ENCODE peak calls at places on chromosomes 11 and 22, in six cellular contexts. W is endothelial cell of umbilical vein, G is spleen, P is GM12878, V is right lobe of liver, H is adrenal gland. F is an unnamed sample.

GRCh38 chr11:65501005-65501529 is 2.2 kb downstream of the MALAT1 start:
- DNase-seq in V (no peak), H (no peak), G (no peak), W (no peak), P (no peak), F (no peak)

GRCh38 chr22:39431821-39432251 is 25.0 kb upstream of the MGAT3 start:
- DNase-seq in V (no peak), P (no peak), H (peak), G (peak), W (peak), F (no peak)

GRCh38 chr11:41119484-41119883 is 340.0 kb downstream of the LRRC4C start:
- DNase-seq in H (peak), G (no peak), V (no peak), W (no peak), P (no peak), F (no peak)

GRCh38 chr11:122556605-122557004 is 98.9 kb upstream of the UBASH3B start:
- DNase-seq in P (no peak), G (peak), V (no peak), H (no peak), W (no peak), F (peak)

GRCh38 chr11:304915-305833 is 2.4 kb upstream of the IFITM2 start:
- DNase-seq in V (peak), W (peak), H (peak), G (peak), P (no peak), F (peak)

GRCh38 chr22:41799486-41800347 is 762 bp upstream of the CCDC134 start:
- DNase-seq in P (no peak), V (peak), H (peak), W (no peak), G (peak), F (peak)

GRCh38 chr11:69280451-69280850 is 13.5 kb upstream of the MYEOV start:
- DNase-seq in G (no peak), H (no peak), W (no peak), V (no peak), P (no peak), F (no peak)

GRCh38 chr11:62370743-62371440 is 33.6 kb downstream of the ASRGL1 start:
- DNase-seq in G (peak), W (no peak), H (no peak), V (no peak), P (no peak), F (peak)

GRCh38 chr22:35349704-35350538 is 31.0 kb upstream of the HMOX1 start:
- DNase-seq in W (no peak), H (peak), G (peak), V (peak), P (no peak), F (peak)

GRCh38 chr11:14149683-14150082 is 187.2 kb downstream of the SPON1 start:
- DNase-seq in V (no peak), G (no peak), P (no peak), H (no peak), W (no peak), F (no peak)

GRCh38 chr11:18956630-18957029 is 17.4 kb upstream of the MRGPRX1 start:
- DNase-seq in P (no peak), V (no peak), H (no peak), W (no peak), G (no peak), F (no peak)

GRCh38 chr11:71991494-71991893 is 7.2 kb upstream of the IL18BP start:
- DNase-seq in H (no peak), P (peak), G (no peak), W (no peak), V (peak), F (no peak)

GRCh38 chr11:16047073-16047472 is 309.3 kb downstream of the SOX6 start:
- DNase-seq in H (no peak), W (peak), P (no peak), G (no peak), V (no peak), F (no peak)

GRCh38 chr22:44438056-44438455 is 60.0 kb downstream of the RTL6 start:
- DNase-seq in V (peak), P (no peak), G (no peak), H (no peak), W (no peak), F (no peak)

GRCh38 chr11:63445720-63446119 is 45.2 kb downstream of the PLAAT5 start:
- DNase-seq in V (no peak), W (no peak), G (no peak), H (no peak), P (no peak), F (no peak)

GRCh38 chr22:28829358-28830181 is 29.2 kb upstream of the XBP1 start:
- DNase-seq in G (peak), H (peak), W (peak), V (peak), P (no peak), F (peak)

GRCh38 chr11:72491001-72491400 is 56.7 kb upstream of the CLPB start:
- DNase-seq in G (no peak), V (no peak), W (peak), H (no peak), P (no peak), F (no peak)

GRCh38 chr22:37253164-37253660 is 9.1 kb upstream of the RAC2 start:
- DNase-seq in W (peak), G (no peak), H (peak), P (no peak), V (peak), F (no peak)

GRCh38 chr11:100576044-100577021 is 110.8 kb upstream of the ARHGAP42 start:
- DNase-seq in H (peak), G (no peak), V (no peak), W (peak), P (peak), F (peak)

GRCh38 chr22:37065149-37065548 is 13.6 kb downstream of the KCTD17 start:
- DNase-seq in H (no peak), P (no peak), G (no peak), V (no peak), W (no peak), F (no peak)

GRCh38 chr11:96092511-96092910 is 168.6 kb upstream of the MTMR2 start:
- DNase-seq in V (no peak), P (no peak), W (no peak), G (no peak), H (no peak), F (no peak)

GRCh38 chr11:96094156-96094555 is 170.2 kb upstream of the MTMR2 start:
- DNase-seq in H (no peak), G (no peak), P (no peak), W (no peak), V (no peak), F (no peak)

GRCh38 chr11:96090711-96091110 is 166.8 kb upstream of the MTMR2 start:
- DNase-seq in H (no peak), G (no peak), V (no peak), W (no peak), P (no peak), F (no peak)

GRCh38 chr11:96088914-96089313 is 165.0 kb upstream of the MTMR2 start:
- DNase-seq in V (no peak), P (no peak), H (no peak), G (no peak), W (no peak), F (no peak)

DNA sequence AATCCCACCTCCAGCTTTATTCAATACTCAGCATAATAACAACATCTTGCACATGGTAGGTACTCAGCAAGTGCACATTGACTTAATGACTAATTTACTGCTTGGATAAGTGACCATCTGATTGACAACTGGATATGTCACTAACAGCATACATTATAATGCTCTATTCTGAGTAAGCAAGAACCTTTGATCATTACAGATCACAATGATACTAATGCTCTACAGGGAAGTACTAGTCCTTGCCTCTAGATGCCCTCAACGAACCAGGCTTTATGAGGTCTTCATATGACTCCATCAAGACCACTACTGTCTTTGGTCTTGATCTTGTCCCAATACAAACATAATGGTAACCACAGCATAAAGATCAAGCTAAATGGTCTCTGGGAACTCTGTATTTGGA is 167.6 kb upstream of the MTMR2 start:
- DNase-seq in H (no peak), W (no peak), P (no peak), V (no peak), G (no peak), F (no peak)
- TF ChIP-seq CTCF in H (no peak), W (no peak), P (peak), V (no peak), G (no peak), F (no peak)

GRCh38 chr11:121340010-121340580 is 47.5 kb downstream of the SC5D start:
- DNase-seq in W (no peak), V (no peak), G (no peak), H (no peak), P (no peak), F (no peak)

GRCh38 chr11:121344824-121345223 is 52.3 kb downstream of the SC5D start:
- DNase-seq in H (no peak), W (no peak), G (no peak), P (no peak), V (no peak), F (no peak)

GRCh38 chr11:121338536-121338935 is 46.0 kb downstream of the SC5D start:
- DNase-seq in V (no peak), H (no peak), P (no peak), G (no peak), W (no peak), F (no peak)

GRCh38 chr11:121337740-121338272 is 45.2 kb downstream of the SC5D start:
- DNase-seq in P (no peak), G (no peak), H (no peak), W (no peak), V (no peak), F (peak)

GRCh38 chr11:121341609-121342008 is 49.0 kb downstream of the SC5D start:
- DNase-seq in H (no peak), G (no peak), V (no peak), W (no peak), P (no peak), F (no peak)
- TF ChIP-seq POLR2A in H (no peak), G (no peak), V (no peak), W (no peak), P (no peak), F (no peak)

DNA sequence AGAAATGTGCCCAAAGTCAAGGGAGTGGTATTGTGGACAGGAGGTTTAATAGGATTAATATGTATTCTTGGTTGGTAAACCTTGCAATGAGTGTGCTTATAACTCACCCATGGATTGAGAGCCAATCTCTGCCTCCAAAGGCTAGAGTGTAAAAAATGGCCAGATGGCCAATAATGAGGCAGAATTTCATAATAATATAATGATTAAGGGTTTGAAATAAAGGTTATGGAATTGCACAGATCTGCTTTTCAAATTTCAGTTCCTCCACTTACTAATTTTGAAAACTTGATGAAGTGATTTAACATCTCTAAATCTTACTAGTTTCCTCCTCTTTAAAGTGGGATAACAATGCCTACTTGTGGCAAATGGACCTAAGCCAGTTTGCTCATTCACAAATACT is 94.8 kb downstream of the BDNF start:
- DNase-seq in V (no peak), W (no peak), P (no peak), G (no peak), H (no peak), F (no peak)
- TF ChIP-seq CTCF in V (no peak), W (no peak), P (no peak), G (no peak), H (no peak), F (no peak)

GRCh38 chr11:112086422-112087191 is at the start of the genes SDHD and TIMM8B:
- DNase-seq in V (peak), H (peak), P (peak), W (peak), G (peak), F (peak)
- TF ChIP-seq POLR2A in V (peak), H (no peak), P (peak), W (peak), G (no peak), F (peak)

GRCh38 chr11:124441081-124441480 is 4.4 kb downstream of the OR8B8 start:
- DNase-seq in G (no peak), V (no peak), P (no peak), W (no peak), H (no peak), F (no peak)

GRCh38 chr11:124442847-124443246 is 2.6 kb downstream of the OR8B8 start:
- DNase-seq in H (no peak), P (no peak), W (no peak), V (no peak), G (no peak), F (no peak)

GRCh38 chr11:124442442-124442841 is 3.1 kb downstream of the OR8B8 start:
- DNase-seq in G (no peak), H (no peak), V (no peak), P (no peak), W (no peak), F (no peak)

GRCh38 chr11:124441519-124441918 is 4.0 kb downstream of the OR8B8 start:
- DNase-seq in G (no peak), P (no peak), V (no peak), H (no peak), W (no peak), F (no peak)

DNA sequence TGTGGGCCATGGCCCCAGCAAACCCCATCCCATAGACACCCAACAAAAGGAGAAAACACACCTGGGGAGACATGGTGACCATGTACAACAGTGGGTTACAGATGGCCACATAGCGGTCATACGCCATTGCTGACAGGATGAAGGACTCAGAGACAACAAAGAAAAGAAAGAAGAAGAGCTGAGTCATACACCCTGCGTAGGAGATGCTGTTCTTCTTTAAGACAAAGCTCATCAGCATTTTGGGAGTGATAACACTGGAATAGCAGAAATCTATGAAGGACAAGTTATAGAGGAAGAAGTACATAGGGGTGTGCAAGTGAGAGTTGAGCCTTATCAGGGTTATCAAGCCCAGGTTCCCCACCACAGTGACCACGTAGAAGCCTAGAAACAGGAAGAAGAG is 4.9 kb downstream of the OR8B8 start:
- DNase-seq in V (no peak), H (no peak), G (no peak), P (no peak), W (no peak), F (no peak)
- TF ChIP-seq CTCF in V (no peak), H (no peak), G (no peak), P (no peak), W (no peak), F (no peak)

GRCh38 chr11:123628936-123629683 is 25.3 kb downstream of the SCN3B start:
- DNase-seq in P (no peak), G (no peak), H (peak), W (peak), V (no peak), F (peak)
- TF ChIP-seq POLR2A in P (no peak), G (no peak), H (no peak), W (no peak), V (no peak), F (no peak)

GRCh38 chr22:40678493-40679248 is 613 bp upstream of the MCHR1 start:
- DNase-seq in P (no peak), V (peak), H (no peak), G (no peak), W (no peak), F (no peak)

GRCh38 chr22:40681451-40681850 is 2.2 kb downstream of the MCHR1 start:
- DNase-seq in V (no peak), G (no peak), W (no peak), P (no peak), H (no peak), F (no peak)

GRCh38 chr22:40680819-40681183 is 1.5 kb downstream of the MCHR1 start:
- DNase-seq in V (no peak), H (no peak), G (no peak), W (no peak), P (no peak), F (no peak)

GRCh38 chr22:40679249-40679963 is at the start of gene MCHR1:
- DNase-seq in H (no peak), G (no peak), P (no peak), V (peak), W (no peak), F (peak)

DNA sequence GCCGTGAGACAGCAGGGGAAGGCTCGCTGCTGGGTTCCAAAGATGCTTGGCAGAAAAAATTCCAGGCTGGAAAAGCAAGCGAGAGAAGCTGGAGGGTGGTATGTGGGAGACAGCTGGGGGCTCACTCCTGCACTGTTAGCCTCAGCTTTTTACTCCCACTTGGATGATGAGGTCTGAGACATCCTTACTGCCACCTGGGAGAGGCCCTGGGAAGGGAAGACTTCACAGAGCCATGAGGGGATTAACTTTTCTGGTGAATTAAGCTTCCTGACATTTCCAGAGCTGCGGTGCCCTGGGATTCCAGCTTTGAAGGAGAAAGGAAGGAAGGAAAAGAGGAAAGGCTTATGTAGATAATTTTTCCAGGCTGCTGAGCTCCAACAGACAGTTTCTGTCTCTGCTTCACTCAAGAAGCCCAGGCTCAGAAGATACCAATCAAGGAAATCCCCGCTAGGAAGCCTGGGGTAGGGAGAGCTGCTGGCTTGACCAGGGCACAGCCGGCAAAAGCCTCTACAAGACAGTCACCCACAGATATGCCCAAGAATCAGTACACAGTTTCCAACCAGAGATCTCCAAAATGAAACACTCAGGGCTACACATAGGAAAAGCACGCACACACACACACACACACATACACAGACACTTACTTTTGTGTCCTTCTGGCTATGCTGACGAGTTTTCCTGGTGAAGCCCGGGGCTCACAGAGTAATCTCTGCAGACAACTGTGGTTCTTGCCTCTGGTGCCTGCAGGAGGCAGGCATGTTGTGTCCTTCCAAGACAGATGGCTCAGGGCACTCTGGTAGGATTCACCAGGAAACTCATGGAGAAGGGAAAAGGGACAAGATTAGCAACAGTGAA is 907 bp downstream of the MCHR1 start:
- DNase-seq in G (no peak), V (no peak), H (no peak), W (peak), P (no peak), F (no peak)
- TF ChIP-seq CTCF in G (no peak), V (no peak), H (no peak), W (no peak), P (no peak), F (no peak)

GRCh38 chr11:133953571-133953970 is 3.2 kb downstream of the IGSF9B start:
- DNase-seq in H (no peak), V (no peak), P (no peak), W (no peak), G (no peak), F (no peak)
- TF ChIP-seq POLR2A in H (no peak), V (no peak), P (no peak), W (no peak), G (no peak), F (no peak)

GRCh38 chr11:77789731-77790476 is 30.6 kb downstream of the RSF1 start:
- DNase-seq in G (no peak), P (no peak), W (no peak), H (no peak), V (no peak), F (no peak)

GRCh38 chr11:77779935-77780334 is 40.6 kb downstream of the RSF1 start:
- DNase-seq in W (peak), H (no peak), V (no peak), P (no peak), G (no peak), F (no peak)

GRCh38 chr11:77789061-77789730 is 31.3 kb downstream of the RSF1 start:
- DNase-seq in G (no peak), W (no peak), P (no peak), H (no peak), V (no peak), F (no peak)

GRCh38 chr11:77783023-77783422 is 37.5 kb downstream of the RSF1 start:
- DNase-seq in P (no peak), G (no peak), H (no peak), W (no peak), V (no peak), F (no peak)

GRCh38 chr11:77784572-77784971 is 36.0 kb downstream of the RSF1 start:
- DNase-seq in W (no peak), P (no peak), V (no peak), G (no peak), H (no peak), F (no peak)
- TF ChIP-seq CTCF in W (no peak), P (no peak), V (no peak), G (no peak), H (no peak), F (no peak)

F was measured in thyroid gland.